ENCODE peak calls at places on chromosomes 3 and 15, in nine cellular contexts. One of them, this sample, is unnamed. For H3K9me3, the result is how much of the 10 kb centered on the place peaks cover.

GRCh38 chr3:112582242-112582874 is 20.5 kb downstream of the SLC35A5 start:
- DNase-seq in CD8-positive, alpha-beta memory T cell: peak
- DNase-seq in colonic mucosa: no peak
- DNase-seq in neuronal stem cell: peak
- DNase-seq in psoas muscle: no peak
- DNase-seq in T-helper 17 cell: no peak
- DNase-seq in adrenal gland: no peak
- DNase-seq in aorta: no peak
- DNase-seq in tibial artery: no peak
- DNase-seq in this sample: peak

GRCh38 chr15:96088592-96088991 is 241.9 kb upstream of the NR2F2 start:
- DNase-seq in aorta: no peak
- DNase-seq in CD8-positive, alpha-beta memory T cell: no peak
- DNase-seq in psoas muscle: no peak
- DNase-seq in T-helper 17 cell: no peak
- DNase-seq in neuronal stem cell: peak
- DNase-seq in colonic mucosa: no peak
- DNase-seq in adrenal gland: no peak
- DNase-seq in tibial artery: no peak
- DNase-seq in this sample: no peak

GRCh38 chr3:5026046-5026362 is 46.8 kb downstream of the BHLHE40 start:
- DNase-seq in T-helper 17 cell: no peak
- DNase-seq in aorta: no peak
- DNase-seq in tibial artery: no peak
- DNase-seq in psoas muscle: no peak
- DNase-seq in CD8-positive, alpha-beta memory T cell: no peak
- DNase-seq in colonic mucosa: no peak
- DNase-seq in adrenal gland: no peak
- DNase-seq in neuronal stem cell: no peak
- DNase-seq in this sample: no peak

GRCh38 chr3:26406636-26407035 is 215.9 kb upstream of the LRRC3B start:
- DNase-seq in neuronal stem cell: no peak
- DNase-seq in tibial artery: no peak
- DNase-seq in adrenal gland: no peak
- DNase-seq in colonic mucosa: no peak
- DNase-seq in psoas muscle: no peak
- DNase-seq in aorta: no peak
- DNase-seq in CD8-positive, alpha-beta memory T cell: no peak
- DNase-seq in T-helper 17 cell: no peak
- DNase-seq in this sample: no peak

GRCh38 chr3:58422756-58423324 is 10.8 kb downstream of the PDHB start:
- DNase-seq in CD8-positive, alpha-beta memory T cell: no peak
- DNase-seq in neuronal stem cell: no peak
- DNase-seq in T-helper 17 cell: no peak
- DNase-seq in adrenal gland: no peak
- DNase-seq in psoas muscle: no peak
- DNase-seq in aorta: no peak
- DNase-seq in colonic mucosa: no peak
- DNase-seq in tibial artery: no peak
- DNase-seq in this sample: peak

GRCh38 chr3:56379723-56380287 is 88.5 kb downstream of the ERC2 start:
- DNase-seq in aorta: no peak
- DNase-seq in neuronal stem cell: no peak
- DNase-seq in tibial artery: no peak
- DNase-seq in psoas muscle: no peak
- DNase-seq in colonic mucosa: no peak
- DNase-seq in T-helper 17 cell: no peak
- DNase-seq in adrenal gland: no peak
- DNase-seq in CD8-positive, alpha-beta memory T cell: no peak
- DNase-seq in this sample: no peak

GRCh38 chr3:179811321-179812095 is 158.7 kb downstream of the USP13 start:
- DNase-seq in colonic mucosa: peak
- DNase-seq in neuronal stem cell: peak
- DNase-seq in adrenal gland: peak
- DNase-seq in psoas muscle: no peak
- DNase-seq in aorta: no peak
- DNase-seq in tibial artery: no peak
- DNase-seq in T-helper 17 cell: no peak
- DNase-seq in CD8-positive, alpha-beta memory T cell: no peak
- DNase-seq in this sample: peak

GRCh38 chr3:129592362-129593150 is 13.9 kb downstream of the PLXND1 start:
- DNase-seq in colonic mucosa: peak
- DNase-seq in adrenal gland: peak
- DNase-seq in aorta: peak
- DNase-seq in neuronal stem cell: no peak
- DNase-seq in tibial artery: peak
- DNase-seq in psoas muscle: peak
- DNase-seq in CD8-positive, alpha-beta memory T cell: no peak
- DNase-seq in T-helper 17 cell: no peak
- DNase-seq in this sample: peak

GRCh38 chr3:70813306-70813705 is 500.9 kb upstream of the MDFIC2 start:
- DNase-seq in psoas muscle: no peak
- DNase-seq in CD8-positive, alpha-beta memory T cell: no peak
- DNase-seq in adrenal gland: no peak
- DNase-seq in tibial artery: no peak
- DNase-seq in aorta: no peak
- DNase-seq in neuronal stem cell: no peak
- DNase-seq in T-helper 17 cell: no peak
- DNase-seq in colonic mucosa: no peak
- DNase-seq in this sample: no peak

GRCh38 chr3:14175383-14176037 is 2.9 kb downstream of the XPC start:
- DNase-seq in aorta: no peak
- DNase-seq in colonic mucosa: no peak
- DNase-seq in tibial artery: no peak
- DNase-seq in CD8-positive, alpha-beta memory T cell: peak
- DNase-seq in T-helper 17 cell: peak
- DNase-seq in adrenal gland: no peak
- DNase-seq in neuronal stem cell: no peak
- DNase-seq in psoas muscle: no peak
- DNase-seq in this sample: peak

DNA sequence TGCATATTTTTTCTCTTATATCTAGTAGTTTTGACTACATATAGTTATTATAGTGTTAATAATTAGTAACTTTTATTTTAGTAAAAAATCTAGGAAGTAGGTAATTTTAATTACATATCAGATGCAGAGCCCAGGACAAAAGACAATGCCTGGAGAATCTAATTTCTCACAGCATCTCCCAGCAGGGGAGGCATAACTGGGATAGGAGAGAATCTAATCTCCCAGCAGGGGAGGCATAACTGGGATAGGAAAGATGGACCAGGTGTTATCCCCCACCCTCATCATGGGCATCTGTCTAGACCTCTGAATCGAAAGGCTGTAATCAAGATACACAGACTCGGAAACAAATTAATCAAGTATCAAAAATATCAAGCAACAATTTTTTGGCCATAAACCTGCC is 58.2 kb downstream of the OSTN start:
- DNase-seq in psoas muscle: no peak
- DNase-seq in neuronal stem cell: no peak
- DNase-seq in CD8-positive, alpha-beta memory T cell: no peak
- DNase-seq in aorta: no peak
- DNase-seq in T-helper 17 cell: no peak
- DNase-seq in adrenal gland: no peak
- DNase-seq in colonic mucosa: no peak
- DNase-seq in tibial artery: no peak
- DNase-seq in this sample: no peak
- H3K9me3 ChIP-seq in psoas muscle: under half
- H3K9me3 ChIP-seq in neuronal stem cell: under half
- H3K9me3 ChIP-seq in CD8-positive, alpha-beta memory T cell: under half
- H3K9me3 ChIP-seq in aorta: under half
- H3K9me3 ChIP-seq in T-helper 17 cell: under half
- H3K9me3 ChIP-seq in adrenal gland: under half
- H3K9me3 ChIP-seq in colonic mucosa: under half
- H3K9me3 ChIP-seq in tibial artery: under half
- H3K9me3 ChIP-seq in this sample: under half

GRCh38 chr15:79874242-79874641 is 22.6 kb downstream of the MTHFS start:
- DNase-seq in aorta: no peak
- DNase-seq in T-helper 17 cell: no peak
- DNase-seq in CD8-positive, alpha-beta memory T cell: no peak
- DNase-seq in neuronal stem cell: no peak
- DNase-seq in tibial artery: no peak
- DNase-seq in colonic mucosa: no peak
- DNase-seq in adrenal gland: no peak
- DNase-seq in psoas muscle: no peak
- DNase-seq in this sample: no peak

GRCh38 chr15:79878078-79878705 is 18.6 kb downstream of the MTHFS start:
- DNase-seq in tibial artery: no peak
- DNase-seq in psoas muscle: no peak
- DNase-seq in aorta: no peak
- DNase-seq in CD8-positive, alpha-beta memory T cell: no peak
- DNase-seq in adrenal gland: no peak
- DNase-seq in T-helper 17 cell: no peak
- DNase-seq in colonic mucosa: no peak
- DNase-seq in neuronal stem cell: no peak
- DNase-seq in this sample: no peak

GRCh38 chr15:79875213-79875612 is 21.6 kb downstream of the MTHFS start:
- DNase-seq in aorta: no peak
- DNase-seq in CD8-positive, alpha-beta memory T cell: no peak
- DNase-seq in psoas muscle: no peak
- DNase-seq in tibial artery: no peak
- DNase-seq in adrenal gland: no peak
- DNase-seq in colonic mucosa: no peak
- DNase-seq in T-helper 17 cell: no peak
- DNase-seq in neuronal stem cell: no peak
- DNase-seq in this sample: no peak

GRCh38 chr15:79872358-79873017 is 24.3 kb downstream of the MTHFS start:
- DNase-seq in neuronal stem cell: no peak
- DNase-seq in psoas muscle: no peak
- DNase-seq in aorta: peak
- DNase-seq in tibial artery: no peak
- DNase-seq in CD8-positive, alpha-beta memory T cell: peak
- DNase-seq in adrenal gland: no peak
- DNase-seq in colonic mucosa: no peak
- DNase-seq in T-helper 17 cell: peak
- DNase-seq in this sample: peak
- H3K9me3 ChIP-seq in neuronal stem cell: under half
- H3K9me3 ChIP-seq in psoas muscle: under half
- H3K9me3 ChIP-seq in aorta: under half
- H3K9me3 ChIP-seq in tibial artery: under half
- H3K9me3 ChIP-seq in CD8-positive, alpha-beta memory T cell: under half
- H3K9me3 ChIP-seq in adrenal gland: under half
- H3K9me3 ChIP-seq in colonic mucosa: under half
- H3K9me3 ChIP-seq in T-helper 17 cell: under half
- H3K9me3 ChIP-seq in this sample: under half

GRCh38 chr3:7193271-7193670 is 332.4 kb downstream of the GRM7 start:
- DNase-seq in tibial artery: no peak
- DNase-seq in adrenal gland: no peak
- DNase-seq in aorta: no peak
- DNase-seq in neuronal stem cell: no peak
- DNase-seq in colonic mucosa: no peak
- DNase-seq in CD8-positive, alpha-beta memory T cell: no peak
- DNase-seq in T-helper 17 cell: no peak
- DNase-seq in psoas muscle: no peak
- DNase-seq in this sample: no peak

GRCh38 chr3:7195934-7196333 is 335.0 kb downstream of the GRM7 start:
- DNase-seq in neuronal stem cell: no peak
- DNase-seq in T-helper 17 cell: no peak
- DNase-seq in adrenal gland: no peak
- DNase-seq in psoas muscle: no peak
- DNase-seq in tibial artery: no peak
- DNase-seq in colonic mucosa: no peak
- DNase-seq in aorta: no peak
- DNase-seq in CD8-positive, alpha-beta memory T cell: no peak
- DNase-seq in this sample: no peak

GRCh38 chr3:7190094-7190493 is 329.2 kb downstream of the GRM7 start:
- DNase-seq in psoas muscle: no peak
- DNase-seq in neuronal stem cell: no peak
- DNase-seq in colonic mucosa: no peak
- DNase-seq in CD8-positive, alpha-beta memory T cell: no peak
- DNase-seq in adrenal gland: no peak
- DNase-seq in T-helper 17 cell: no peak
- DNase-seq in tibial artery: no peak
- DNase-seq in aorta: no peak
- DNase-seq in this sample: peak

GRCh38 chr3:7188551-7188950 is 327.6 kb downstream of the GRM7 start:
- DNase-seq in adrenal gland: no peak
- DNase-seq in psoas muscle: no peak
- DNase-seq in neuronal stem cell: no peak
- DNase-seq in tibial artery: no peak
- DNase-seq in CD8-positive, alpha-beta memory T cell: no peak
- DNase-seq in colonic mucosa: no peak
- DNase-seq in T-helper 17 cell: no peak
- DNase-seq in aorta: no peak
- DNase-seq in this sample: no peak

GRCh38 chr3:7194081-7194835 is 333.3 kb downstream of the GRM7 start:
- DNase-seq in aorta: no peak
- DNase-seq in T-helper 17 cell: no peak
- DNase-seq in adrenal gland: no peak
- DNase-seq in neuronal stem cell: no peak
- DNase-seq in tibial artery: no peak
- DNase-seq in psoas muscle: no peak
- DNase-seq in CD8-positive, alpha-beta memory T cell: no peak
- DNase-seq in colonic mucosa: no peak
- DNase-seq in this sample: no peak
- H3K9me3 ChIP-seq in aorta: under half
- H3K9me3 ChIP-seq in T-helper 17 cell: under half
- H3K9me3 ChIP-seq in adrenal gland: under half
- H3K9me3 ChIP-seq in neuronal stem cell: under half
- H3K9me3 ChIP-seq in tibial artery: under half
- H3K9me3 ChIP-seq in psoas muscle: under half
- H3K9me3 ChIP-seq in CD8-positive, alpha-beta memory T cell: under half
- H3K9me3 ChIP-seq in colonic mucosa: under half
- H3K9me3 ChIP-seq in this sample: under half

GRCh38 chr3:186775999-186776398 is 7.4 kb upstream of the EIF4A2 start:
- DNase-seq in T-helper 17 cell: no peak
- DNase-seq in CD8-positive, alpha-beta memory T cell: no peak
- DNase-seq in adrenal gland: no peak
- DNase-seq in tibial artery: no peak
- DNase-seq in colonic mucosa: no peak
- DNase-seq in aorta: no peak
- DNase-seq in neuronal stem cell: no peak
- DNase-seq in psoas muscle: no peak
- DNase-seq in this sample: no peak

GRCh38 chr3:186772886-186773417 is 10.4 kb upstream of the EIF4A2 start:
- DNase-seq in psoas muscle: peak
- DNase-seq in tibial artery: peak
- DNase-seq in T-helper 17 cell: peak
- DNase-seq in adrenal gland: peak
- DNase-seq in aorta: peak
- DNase-seq in CD8-positive, alpha-beta memory T cell: no peak
- DNase-seq in colonic mucosa: peak
- DNase-seq in neuronal stem cell: no peak
- DNase-seq in this sample: no peak

DNA sequence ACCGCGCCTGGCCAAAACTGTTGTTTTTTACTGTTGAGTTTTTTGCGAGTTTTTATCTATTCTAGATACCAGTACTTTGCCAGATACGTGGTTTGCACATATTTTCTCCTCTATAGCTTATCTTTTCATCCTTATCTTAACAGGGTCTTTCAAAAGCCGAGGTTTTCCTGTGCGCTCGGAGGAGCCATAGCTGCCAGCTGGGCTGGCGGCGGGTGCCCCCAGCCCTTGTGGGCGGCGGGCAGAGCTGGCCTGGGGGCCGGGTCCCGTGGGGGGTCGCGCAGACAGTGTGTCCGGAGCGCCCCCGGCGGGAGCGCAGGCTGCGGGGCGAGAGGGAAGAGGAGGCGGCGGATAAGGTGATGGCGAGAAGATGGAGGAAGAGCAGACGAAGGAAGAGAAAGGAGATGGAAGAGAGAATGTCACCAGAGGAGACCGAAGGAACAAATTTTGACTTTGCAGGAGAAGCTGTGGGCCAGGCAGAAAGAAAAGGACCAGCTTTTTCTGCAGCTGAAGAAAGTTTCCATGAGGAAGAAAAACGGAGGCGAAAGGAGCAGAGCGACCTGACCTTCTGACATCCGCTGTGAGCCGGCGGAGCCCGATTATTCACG is 11.0 kb upstream of the EIF4A2 start:
- DNase-seq in neuronal stem cell: no peak
- DNase-seq in aorta: no peak
- DNase-seq in tibial artery: no peak
- DNase-seq in T-helper 17 cell: no peak
- DNase-seq in psoas muscle: no peak
- DNase-seq in adrenal gland: no peak
- DNase-seq in colonic mucosa: no peak
- DNase-seq in CD8-positive, alpha-beta memory T cell: peak
- DNase-seq in this sample: no peak
- H3K9me3 ChIP-seq in neuronal stem cell: under half
- H3K9me3 ChIP-seq in aorta: under half
- H3K9me3 ChIP-seq in tibial artery: under half
- H3K9me3 ChIP-seq in T-helper 17 cell: under half
- H3K9me3 ChIP-seq in psoas muscle: under half
- H3K9me3 ChIP-seq in adrenal gland: under half
- H3K9me3 ChIP-seq in colonic mucosa: under half
- H3K9me3 ChIP-seq in CD8-positive, alpha-beta memory T cell: under half
- H3K9me3 ChIP-seq in this sample: under half

This sample was measured in cardiac muscle cell.